ENCODE peak calls at places on chromosome 1, in four cellular contexts. One of them, this sample, is unnamed.

GRCh38 chr1:43879414-43879813 is 54.2 kb upstream of the ARTN start:
- DNase-seq in cardiac muscle cell: no peak
- DNase-seq in GM12865: no peak
- DNase-seq in coronary artery: no peak
- DNase-seq in this sample: no peak

GRCh38 chr1:116711061-116711582 is 43.1 kb upstream of the CD2 start:
- DNase-seq in cardiac muscle cell: peak
- DNase-seq in GM12865: no peak
- DNase-seq in coronary artery: no peak
- DNase-seq in this sample: no peak

GRCh38 chr1:44610527-44611148 is 63.6 kb downstream of the TMEM53 start:
- DNase-seq in cardiac muscle cell: no peak
- DNase-seq in GM12865: no peak
- DNase-seq in coronary artery: no peak
- DNase-seq in this sample: no peak

GRCh38 chr1:231206856-231207255 is 34.2 kb upstream of the GNPAT start:
- DNase-seq in cardiac muscle cell: no peak
- DNase-seq in GM12865: no peak
- DNase-seq in coronary artery: no peak
- DNase-seq in this sample: no peak

GRCh38 chr1:12188657-12189327 is 22.0 kb downstream of the TNFRSF1B start:
- DNase-seq in cardiac muscle cell: no peak
- DNase-seq in GM12865: no peak
- DNase-seq in coronary artery: no peak
- DNase-seq in this sample: no peak

GRCh38 chr1:201916649-201917249 is 28.1 kb downstream of the SHISA4 start:
- DNase-seq in cardiac muscle cell: peak
- DNase-seq in GM12865: peak
- DNase-seq in coronary artery: peak
- DNase-seq in this sample: no peak

GRCh38 chr1:150628766-150629114 is 672 bp downstream of the ENSA start:
- DNase-seq in cardiac muscle cell: no peak
- DNase-seq in GM12865: no peak
- DNase-seq in coronary artery: no peak
- DNase-seq in this sample: no peak

GRCh38 chr1:108897865-108898720 is 21.3 kb downstream of the GPSM2 start:
- DNase-seq in cardiac muscle cell: peak
- DNase-seq in GM12865: peak
- DNase-seq in coronary artery: no peak
- DNase-seq in this sample: peak

GRCh38 chr1:166605137-166605536 is 234.1 kb upstream of the POGK start:
- DNase-seq in cardiac muscle cell: no peak
- DNase-seq in GM12865: no peak
- DNase-seq in coronary artery: no peak
- DNase-seq in this sample: no peak

GRCh38 chr1:53948291-53948690 is 2.1 kb downstream of the LRRC42 start:
- DNase-seq in cardiac muscle cell: no peak
- DNase-seq in GM12865: no peak
- DNase-seq in coronary artery: no peak
- DNase-seq in this sample: no peak

GRCh38 chr1:25554886-25555752 is 11.7 kb downstream of the LDLRAP1 start:
- DNase-seq in cardiac muscle cell: no peak
- DNase-seq in GM12865: no peak
- DNase-seq in coronary artery: no peak
- DNase-seq in this sample: no peak

GRCh38 chr1:67575861-67576260 is 109.1 kb upstream of the GADD45A start:
- DNase-seq in cardiac muscle cell: no peak
- DNase-seq in GM12865: no peak
- DNase-seq in coronary artery: no peak
- DNase-seq in this sample: no peak

GRCh38 chr1:22343456-22344426 is 107.9 kb upstream of the ZBTB40 start:
- DNase-seq in cardiac muscle cell: no peak
- DNase-seq in GM12865: no peak
- DNase-seq in coronary artery: no peak
- DNase-seq in this sample: no peak

GRCh38 chr1:55192093-55192492 is 23.1 kb downstream of the USP24 start:
- DNase-seq in cardiac muscle cell: no peak
- DNase-seq in GM12865: no peak
- DNase-seq in coronary artery: no peak
- DNase-seq in this sample: no peak

GRCh38 chr1:119549719-119550141 is 42.7 kb downstream of the HSD3B1 start:
- DNase-seq in cardiac muscle cell: peak
- DNase-seq in GM12865: peak
- DNase-seq in coronary artery: no peak
- DNase-seq in this sample: peak
- TF ChIP-seq CTCF in cardiac muscle cell: peak
- TF ChIP-seq CTCF in GM12865: peak
- TF ChIP-seq CTCF in coronary artery: no peak
- TF ChIP-seq CTCF in this sample: peak

DNA sequence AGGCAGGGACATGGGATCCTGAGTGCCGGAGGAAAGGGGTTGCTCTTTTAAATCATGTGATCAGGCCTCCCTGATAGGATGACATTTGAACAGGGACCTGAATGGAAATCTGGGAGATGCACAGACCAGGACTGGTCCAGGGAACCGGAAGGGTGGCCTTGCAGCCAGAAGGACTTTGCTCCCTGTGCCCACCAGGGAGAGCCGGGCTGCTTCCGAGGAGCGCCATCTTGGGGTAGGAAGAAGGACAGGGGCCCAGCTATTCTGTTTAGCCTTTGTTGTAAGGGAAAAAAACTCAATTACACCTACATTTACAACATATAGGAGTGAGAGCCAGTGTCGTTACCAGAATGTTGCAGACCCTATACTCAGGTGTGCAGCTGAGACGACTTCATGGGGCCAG is 5.5 kb downstream of the KLHDC7A start:
- DNase-seq in cardiac muscle cell: peak
- DNase-seq in GM12865: no peak
- DNase-seq in coronary artery: no peak
- DNase-seq in this sample: no peak
- TF ChIP-seq CTCF in cardiac muscle cell: no peak
- TF ChIP-seq CTCF in GM12865: no peak
- TF ChIP-seq CTCF in coronary artery: no peak
- TF ChIP-seq CTCF in this sample: no peak

GRCh38 chr1:14511856-14512585 is 86.5 kb upstream of the KAZN start:
- DNase-seq in cardiac muscle cell: no peak
- DNase-seq in GM12865: no peak
- DNase-seq in coronary artery: peak
- DNase-seq in this sample: no peak
- TF ChIP-seq CTCF in cardiac muscle cell: no peak
- TF ChIP-seq CTCF in GM12865: no peak
- TF ChIP-seq CTCF in coronary artery: no peak
- TF ChIP-seq CTCF in this sample: no peak

GRCh38 chr1:237684236-237684635 is 206.5 kb downstream of the ZP4 start:
- DNase-seq in cardiac muscle cell: no peak
- DNase-seq in GM12865: no peak
- DNase-seq in coronary artery: no peak
- DNase-seq in this sample: no peak
- TF ChIP-seq CTCF in cardiac muscle cell: no peak
- TF ChIP-seq CTCF in GM12865: no peak
- TF ChIP-seq CTCF in coronary artery: no peak
- TF ChIP-seq CTCF in this sample: no peak

DNA sequence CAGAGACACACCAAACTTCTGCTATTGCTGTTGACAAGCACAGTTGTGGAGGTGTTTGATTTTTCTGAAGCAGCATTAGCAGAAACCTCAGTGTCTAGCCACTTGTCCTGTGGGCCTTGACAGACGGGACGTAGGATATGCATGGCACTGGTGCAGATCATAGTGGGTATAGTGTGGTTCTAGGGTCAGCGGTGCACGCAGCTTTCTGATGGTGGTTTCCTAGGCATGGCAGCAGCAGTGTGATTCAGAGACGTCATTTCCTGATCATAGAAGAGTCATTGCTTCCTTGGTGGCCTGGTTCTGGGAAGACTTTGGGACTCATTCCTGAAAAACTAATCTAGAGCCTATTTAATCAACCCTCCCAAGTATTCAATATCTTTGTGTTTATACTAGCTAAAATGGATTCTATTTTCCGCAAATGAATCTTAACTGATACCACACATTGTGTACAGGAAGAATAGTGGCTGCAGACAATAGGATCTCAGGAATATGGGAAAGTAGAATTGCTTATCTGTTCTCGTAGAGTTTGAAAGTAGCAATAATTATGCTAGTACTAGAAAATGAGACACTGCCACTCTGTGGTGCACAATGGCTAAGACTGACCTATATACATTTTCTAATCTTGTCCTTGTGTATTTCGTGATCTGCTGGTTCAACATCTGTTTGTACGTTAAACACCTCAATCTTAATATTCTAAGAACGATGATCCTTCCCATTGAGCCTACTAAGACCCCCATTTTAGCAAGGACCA is 2.8 kb upstream of the USP1 start:
- DNase-seq in cardiac muscle cell: no peak
- DNase-seq in GM12865: peak
- DNase-seq in coronary artery: no peak
- DNase-seq in this sample: no peak
- TF ChIP-seq CTCF in cardiac muscle cell: no peak
- TF ChIP-seq CTCF in GM12865: no peak
- TF ChIP-seq CTCF in coronary artery: no peak
- TF ChIP-seq CTCF in this sample: no peak

DNA sequence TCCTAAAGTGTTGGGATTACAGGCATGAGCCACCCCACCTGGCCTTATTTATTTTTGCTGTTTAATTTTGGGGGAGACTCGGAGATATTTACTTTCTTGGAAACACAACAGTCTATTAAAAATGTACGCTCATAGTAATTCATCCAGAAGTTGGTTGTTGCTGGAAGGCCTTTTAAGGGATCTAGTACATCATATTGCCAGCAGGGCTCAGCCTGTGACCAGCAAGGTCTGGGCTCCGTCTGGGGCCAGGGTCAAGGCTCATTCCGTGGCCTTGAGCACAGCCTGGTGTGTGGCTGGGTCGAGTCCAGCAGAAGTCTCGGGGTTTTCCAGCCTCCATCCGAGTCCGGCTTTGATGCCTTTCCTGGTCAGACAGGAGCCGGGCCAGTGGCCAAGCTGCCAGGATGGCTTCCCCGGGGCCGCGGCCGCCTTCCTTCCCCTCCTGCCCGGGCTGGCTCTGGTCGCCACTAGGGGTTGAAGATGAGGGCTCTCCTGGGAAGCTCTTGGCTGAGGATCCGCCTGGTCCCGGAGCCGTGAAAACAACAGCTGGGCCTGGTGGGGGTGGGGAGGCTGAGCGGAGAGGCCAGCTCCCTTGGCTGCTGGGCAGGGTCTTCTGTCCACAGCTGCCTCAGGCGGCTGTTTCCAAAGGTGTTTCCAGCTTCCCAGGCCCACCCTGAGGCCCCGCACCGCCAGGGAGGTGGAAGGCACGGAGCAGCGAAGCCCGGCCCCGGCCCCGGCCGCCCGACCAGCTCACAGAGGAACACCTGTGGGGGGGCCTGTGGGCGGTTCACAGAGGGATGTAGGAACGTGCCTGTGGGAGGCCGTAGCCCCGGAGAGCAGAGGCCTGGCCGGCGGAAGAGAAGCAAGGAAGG is 5.1 kb upstream of the VWA1 start:
- DNase-seq in cardiac muscle cell: peak
- DNase-seq in GM12865: no peak
- DNase-seq in coronary artery: no peak
- DNase-seq in this sample: no peak
- TF ChIP-seq CTCF in cardiac muscle cell: peak
- TF ChIP-seq CTCF in GM12865: no peak
- TF ChIP-seq CTCF in coronary artery: no peak
- TF ChIP-seq CTCF in this sample: no peak

This sample was measured in GM12864.